ENCODE peak calls at places on chromosomes 2 and 18, in nine cellular contexts. U is erythroblast, S is spleen, Z is stomach, P is H54, D is H1, I is body of pancreas, C is right lobe of liver, V is vagina. K is an unnamed sample.

GRCh38 chr18:74299746-74300145 is 8.0 kb upstream of the CYB5A start:
- DNase-seq in U (no peak), S (no peak), Z (no peak), P (no peak), D (no peak), I (no peak), C (no peak), V (no peak), K (no peak)

GRCh38 chr2:201810592-201810991 is 4.3 kb downstream of the CDK15 start:
- DNase-seq in U (no peak), S (no peak), Z (no peak), P (no peak), D (no peak), I (no peak), C (no peak), V (no peak), K (no peak)

GRCh38 chr2:64202206-64202864 is 58.1 kb upstream of the PELI1 start:
- DNase-seq in U (no peak), S (no peak), Z (no peak), P (no peak), D (no peak), I (no peak), C (no peak), V (no peak), K (no peak)

GRCh38 chr2:219496781-219497494 is 1.8 kb upstream of the GMPPA start:
- DNase-seq in U (peak), S (peak), Z (peak), P (no peak), D (no peak), I (peak), C (no peak), V (no peak), K (no peak)

GRCh38 chr2:224410946-224411561 is 9.1 kb upstream of the FAM124B start:
- DNase-seq in U (no peak), S (no peak), Z (no peak), P (no peak), D (no peak), I (no peak), C (no peak), V (no peak), K (no peak)

GRCh38 chr2:20609995-20610357 is 40.9 kb downstream of the HS1BP3 start:
- DNase-seq in U (no peak), S (peak), Z (no peak), P (no peak), D (no peak), I (no peak), C (peak), V (no peak), K (no peak)

GRCh38 chr2:44766220-44766619 is 175.3 kb upstream of the SIX3 start:
- DNase-seq in U (no peak), S (no peak), Z (no peak), P (no peak), D (no peak), I (no peak), C (no peak), V (no peak), K (no peak)

GRCh38 chr2:121709776-121710469 is 26.8 kb downstream of the NIFK start:
- DNase-seq in U (no peak), S (no peak), Z (no peak), P (no peak), D (no peak), I (peak), C (no peak), V (no peak), K (no peak)

GRCh38 chr2:17805717-17806354 is 10.4 kb upstream of the MSGN1 start:
- DNase-seq in U (no peak), S (peak), Z (no peak), P (no peak), D (no peak), I (no peak), C (no peak), V (peak), K (no peak)

GRCh38 chr2:65311596-65311995 is 84.0 kb downstream of the ACTR2 start:
- DNase-seq in U (no peak), S (no peak), Z (no peak), P (no peak), D (no peak), I (no peak), C (no peak), V (no peak), K (no peak)

GRCh38 chr18:41126541-41127235 is 828.3 kb upstream of the PIK3C3 start:
- DNase-seq in U (no peak), S (no peak), Z (no peak), P (no peak), D (no peak), I (no peak), C (no peak), V (no peak), K (no peak)

GRCh38 chr2:50614056-50614455 is 417.9 kb downstream of the NRXN1 start:
- DNase-seq in U (no peak), S (no peak), Z (no peak), P (no peak), D (no peak), I (no peak), C (no peak), V (no peak), K (no peak)

GRCh38 chr2:20576598-20577115 is 74.2 kb downstream of the HS1BP3 start:
- DNase-seq in U (peak), S (no peak), Z (no peak), P (no peak), D (no peak), I (no peak), C (no peak), V (no peak), K (peak)

GRCh38 chr2:240293865-240294461 is 141.5 kb upstream of the GPC1 start:
- DNase-seq in U (no peak), S (peak), Z (no peak), P (no peak), D (no peak), I (no peak), C (no peak), V (no peak), K (no peak)

GRCh38 chr2:83633435-83633834 is 825.6 kb downstream of the SUCLG1 start:
- DNase-seq in U (no peak), S (no peak), Z (no peak), P (no peak), D (no peak), I (no peak), C (no peak), V (no peak), K (no peak)

GRCh38 chr18:32974421-32975165 is 201.8 kb upstream of the KLHL14 start:
- DNase-seq in U (no peak), S (no peak), Z (no peak), P (no peak), D (no peak), I (no peak), C (no peak), V (no peak), K (no peak)

GRCh38 chr2:241659150-241659739 is 21.8 kb downstream of the ATG4B start:
- DNase-seq in U (peak), S (no peak), Z (peak), P (no peak), D (no peak), I (peak), C (peak), V (no peak), K (no peak)

GRCh38 chr2:127516031-127516430 is 10.3 kb downstream of the IWS1 start:
- DNase-seq in U (no peak), S (no peak), Z (no peak), P (no peak), D (no peak), I (peak), C (no peak), V (no peak), K (no peak)

GRCh38 chr2:149049142-149049541 is 10.6 kb downstream of the LYPD6B start:
- DNase-seq in U (no peak), S (no peak), Z (no peak), P (no peak), D (no peak), I (no peak), C (no peak), V (no peak), K (no peak)

GRCh38 chr2:152200562-152201465 is 25.3 kb upstream of the STAM2 start:
- DNase-seq in U (peak), S (no peak), Z (peak), P (peak), D (peak), I (peak), C (no peak), V (peak), K (no peak)

GRCh38 chr2:23624915-23625314 is 239.9 kb downstream of the KLHL29 start:
- DNase-seq in U (no peak), S (peak), Z (no peak), P (no peak), D (no peak), I (no peak), C (no peak), V (no peak), K (no peak)

GRCh38 chr2:201975434-201975833 is 58.2 kb upstream of the FZD7 start:
- DNase-seq in U (no peak), S (no peak), Z (no peak), P (no peak), D (no peak), I (no peak), C (no peak), V (no peak), K (no peak)

GRCh38 chr2:145595296-145595695 is 1075.4 kb upstream of the ZEB2 start:
- DNase-seq in U (no peak), S (no peak), Z (no peak), P (no peak), D (no peak), I (no peak), C (no peak), V (no peak), K (no peak)

GRCh38 chr2:182481676-182482075 is 54.8 kb upstream of the PDE1A start:
- DNase-seq in U (no peak), S (no peak), Z (no peak), P (no peak), D (no peak), I (no peak), C (no peak), V (no peak), K (no peak)

GRCh38 chr2:197675711-197676188 is 363 bp upstream of the RFTN2 start:
- DNase-seq in U (no peak), S (no peak), Z (no peak), P (no peak), D (no peak), I (no peak), C (no peak), V (no peak), K (no peak)

GRCh38 chr2:156434461-156435291 is 1.5 kb upstream of the GPD2 start:
- DNase-seq in U (no peak), S (no peak), Z (no peak), P (no peak), D (no peak), I (no peak), C (no peak), V (no peak), K (no peak)

GRCh38 chr2:145041706-145042105 is 521.8 kb upstream of the ZEB2 start:
- DNase-seq in U (no peak), S (no peak), Z (no peak), P (no peak), D (no peak), I (no peak), C (no peak), V (no peak), K (no peak)

GRCh38 chr18:58615150-58616132 is 13.4 kb downstream of the ALPK2 start:
- DNase-seq in U (no peak), S (no peak), Z (peak), P (no peak), D (no peak), I (peak), C (no peak), V (no peak), K (peak)

GRCh38 chr2:127014630-127015029 is 92.3 kb downstream of the BIN1 start:
- DNase-seq in U (no peak), S (no peak), Z (no peak), P (peak), D (no peak), I (no peak), C (no peak), V (no peak), K (no peak)

GRCh38 chr2:43423941-43424261 is 171.9 kb downstream of the THADA start:
- DNase-seq in U (no peak), S (no peak), Z (no peak), P (no peak), D (no peak), I (no peak), C (no peak), V (no peak), K (no peak)

GRCh38 chr2:101474752-101475384 is at the start of gene RFX8:
- DNase-seq in U (no peak), S (no peak), Z (no peak), P (no peak), D (no peak), I (peak), C (no peak), V (no peak), K (no peak)

GRCh38 chr2:73291461-73292315 is 1.7 kb downstream of the EGR4 start:
- DNase-seq in U (peak), S (peak), Z (no peak), P (no peak), D (no peak), I (no peak), C (no peak), V (no peak), K (no peak)

GRCh38 chr2:64779117-64779690 is 125.5 kb upstream of the SERTAD2 start:
- DNase-seq in U (no peak), S (no peak), Z (no peak), P (peak), D (no peak), I (no peak), C (no peak), V (no peak), K (no peak)

GRCh38 chr2:15040429-15041084 is 408.0 kb downstream of the LRATD1 start:
- DNase-seq in U (no peak), S (no peak), Z (no peak), P (no peak), D (no peak), I (no peak), C (peak), V (no peak), K (no peak)

GRCh38 chr18:45106331-45106774 is 425.7 kb downstream of the SETBP1 start:
- DNase-seq in U (peak), S (no peak), Z (no peak), P (no peak), D (no peak), I (peak), C (no peak), V (no peak), K (no peak)

GRCh38 chr2:240954436-240955305 is 43.7 kb upstream of the SNED1 start:
- DNase-seq in U (no peak), S (peak), Z (peak), P (no peak), D (no peak), I (no peak), C (no peak), V (peak), K (no peak)

GRCh38 chr18:6877288-6877687 is 147.8 kb downstream of the ARHGAP28 start:
- DNase-seq in U (no peak), S (no peak), Z (no peak), P (no peak), D (no peak), I (no peak), C (no peak), V (no peak), K (no peak)

GRCh38 chr2:203177361-203177760 is 61.5 kb upstream of the CYP20A1 start:
- DNase-seq in U (no peak), S (no peak), Z (no peak), P (no peak), D (no peak), I (no peak), C (no peak), V (no peak), K (no peak)

GRCh38 chr18:60693426-60693825 is 320.9 kb upstream of the MC4R start:
- DNase-seq in U (no peak), S (no peak), Z (no peak), P (no peak), D (no peak), I (no peak), C (no peak), V (no peak), K (no peak)

GRCh38 chr2:234496442-234496834 is 443 bp downstream of the ARL4C start:
- DNase-seq in U (no peak), S (peak), Z (peak), P (no peak), D (no peak), I (no peak), C (no peak), V (no peak), K (no peak)
- TF ChIP-seq POLR2A in U (no peak), S (no peak), Z (no peak), P (no peak), D (no peak), I (peak), C (no peak), V (no peak), K (no peak)

GRCh38 chr18:30387401-30387800 is 655.1 kb downstream of the DSC3 start:
- DNase-seq in U (peak), S (no peak), Z (no peak), P (no peak), D (no peak), I (no peak), C (no peak), V (no peak), K (no peak)
- TF ChIP-seq POLR2A in U (no peak), S (no peak), Z (no peak), P (no peak), D (no peak), I (no peak), C (no peak), V (no peak), K (no peak)

DNA sequence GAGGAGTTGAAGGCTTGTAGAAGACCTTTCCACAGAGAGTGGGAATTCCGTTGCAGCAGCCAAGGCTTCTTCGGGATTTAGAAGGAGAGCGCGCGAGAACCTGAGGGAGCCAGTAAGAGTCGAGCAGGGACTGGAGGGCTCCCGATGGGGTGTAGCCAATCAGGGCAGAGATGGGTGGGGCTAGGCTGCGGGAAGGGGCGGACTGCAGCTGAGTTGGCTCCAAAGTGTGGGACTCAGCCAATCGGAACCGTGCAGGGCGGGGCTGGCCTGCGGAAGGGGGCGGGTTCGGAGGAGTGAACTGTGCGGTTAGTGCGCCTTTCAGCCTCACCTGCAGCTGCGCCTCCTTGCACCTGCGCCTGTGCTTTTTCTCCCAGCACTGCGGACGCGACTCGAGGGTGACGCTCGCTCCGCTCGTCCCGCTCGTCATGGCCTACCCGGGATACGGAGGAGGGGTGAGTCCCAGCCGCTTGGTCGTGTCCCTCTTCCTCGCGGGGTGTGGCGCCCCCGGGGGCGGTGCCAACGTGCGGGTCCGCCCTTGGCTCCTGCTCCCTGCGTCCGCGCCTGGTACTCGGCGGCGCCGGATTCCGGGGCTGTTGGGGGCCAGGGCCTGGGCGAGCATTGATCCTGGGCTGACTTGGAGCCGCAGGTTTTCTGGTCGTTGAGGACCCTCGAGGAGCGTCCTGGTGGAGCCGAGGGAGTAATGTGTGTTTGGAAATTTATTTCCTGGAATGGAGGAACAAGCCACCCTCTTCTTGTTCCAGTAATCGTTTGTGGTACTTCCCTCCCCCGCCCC is at the start of gene GCA:
- DNase-seq in U (peak), S (peak), Z (peak), P (peak), D (peak), I (peak), C (peak), V (peak), K (peak)
- TF ChIP-seq POLR2A in U (peak), S (peak), Z (peak), P (peak), D (peak), I (peak), C (peak), V (no peak), K (peak)

GRCh38 chr2:190999058-190999457 is 14.9 kb downstream of the STAT1 start:
- DNase-seq in U (no peak), S (no peak), Z (no peak), P (no peak), D (no peak), I (no peak), C (no peak), V (no peak), K (no peak)
- TF ChIP-seq POLR2A in U (no peak), S (no peak), Z (no peak), P (no peak), D (no peak), I (no peak), C (no peak), V (no peak), K (no peak)

GRCh38 chr2:28390241-28390856 is 2.3 kb upstream of the FOSL2 start:
- DNase-seq in U (peak), S (peak), Z (peak), P (peak), D (peak), I (peak), C (peak), V (no peak), K (peak)

GRCh38 chr2:28390857-28391563 is 1.6 kb upstream of the FOSL2 start:
- DNase-seq in U (peak), S (peak), Z (peak), P (peak), D (no peak), I (peak), C (peak), V (no peak), K (no peak)

GRCh38 chr2:28387082-28387960 is 5.3 kb upstream of the FOSL2 start:
- DNase-seq in U (no peak), S (peak), Z (no peak), P (peak), D (no peak), I (no peak), C (no peak), V (no peak), K (no peak)

GRCh38 chr2:28391564-28392296 is 928 bp upstream of the FOSL2 start:
- DNase-seq in U (peak), S (peak), Z (peak), P (peak), D (no peak), I (peak), C (peak), V (no peak), K (peak)

GRCh38 chr2:28389399-28390240 is 3.0 kb upstream of the FOSL2 start:
- DNase-seq in U (no peak), S (peak), Z (no peak), P (no peak), D (no peak), I (no peak), C (no peak), V (no peak), K (no peak)
- TF ChIP-seq POLR2A in U (no peak), S (no peak), Z (no peak), P (no peak), D (no peak), I (no peak), C (no peak), V (no peak), K (no peak)

GRCh38 chr2:174610243-174610995 is 12.8 kb upstream of the WIPF1 start:
- DNase-seq in U (no peak), S (peak), Z (no peak), P (no peak), D (no peak), I (peak), C (no peak), V (no peak), K (no peak)

GRCh38 chr2:174607584-174607983 is 10.0 kb upstream of the WIPF1 start:
- DNase-seq in U (no peak), S (no peak), Z (no peak), P (no peak), D (no peak), I (no peak), C (no peak), V (no peak), K (no peak)

GRCh38 chr2:174609261-174609660 is 11.7 kb upstream of the WIPF1 start:
- DNase-seq in U (no peak), S (no peak), Z (no peak), P (no peak), D (no peak), I (no peak), C (no peak), V (no peak), K (no peak)

GRCh38 chr2:174607989-174608865 is 10.6 kb upstream of the WIPF1 start:
- DNase-seq in U (no peak), S (no peak), Z (no peak), P (no peak), D (no peak), I (no peak), C (no peak), V (no peak), K (no peak)

DNA sequence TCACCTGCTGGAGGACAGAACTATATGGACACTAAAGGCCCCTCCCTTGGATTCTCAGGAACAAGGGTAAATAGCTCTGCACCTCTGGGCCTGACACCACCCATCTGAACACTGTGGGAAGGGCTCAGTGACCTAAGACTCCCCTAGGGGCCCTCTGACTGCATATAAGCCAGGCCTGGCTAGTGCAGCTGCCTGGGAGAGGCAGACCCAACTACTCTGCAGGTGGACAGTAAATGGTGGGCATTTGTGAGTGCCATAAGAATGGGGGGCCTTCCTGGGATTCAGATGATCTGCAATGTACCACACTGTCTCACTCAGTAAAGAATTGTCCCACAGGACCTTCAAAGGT is 11.2 kb upstream of the WIPF1 start:
- DNase-seq in U (no peak), S (no peak), Z (no peak), P (no peak), D (no peak), I (no peak), C (no peak), V (no peak), K (no peak)
- TF ChIP-seq POLR2A in U (no peak), S (no peak), Z (no peak), P (no peak), D (no peak), I (no peak), C (no peak), V (no peak), K (peak)